ENCODE peak calls at places on chromosomes 5 and 9, in four cellular contexts. One of them, this sample, is unnamed.

GRCh38 chr5:31366941-31367340 is 165.0 kb downstream of the DROSHA start:
- DNase-seq in stimulated activated CD4-positive, alpha-beta T cell treated with anti-CD3 and anti-CD28 coated beads, Interleukin-2, amount 100 ng/mL, for 48 hours: no peak
- DNase-seq in RPMI7951: peak
- DNase-seq in RPMI8226: no peak
- DNase-seq in this sample: no peak

GRCh38 chr5:31172881-31173280 is 20.6 kb upstream of the CDH6 start:
- DNase-seq in RPMI7951: no peak
- DNase-seq in RPMI8226: no peak
- DNase-seq in stimulated activated CD4-positive, alpha-beta T cell treated with anti-CD3 and anti-CD28 coated beads, Interleukin-2, amount 100 ng/mL, for 48 hours: no peak
- DNase-seq in this sample: no peak

GRCh38 chr5:169011009-169011408 is 289.9 kb downstream of the SLIT3 start:
- DNase-seq in RPMI7951: no peak
- DNase-seq in RPMI8226: no peak
- DNase-seq in stimulated activated CD4-positive, alpha-beta T cell treated with anti-CD3 and anti-CD28 coated beads, Interleukin-2, amount 100 ng/mL, for 48 hours: no peak
- DNase-seq in this sample: no peak

GRCh38 chr9:113523421-113524141 is 60.1 kb downstream of the RGS3 start:
- DNase-seq in RPMI7951: peak
- DNase-seq in stimulated activated CD4-positive, alpha-beta T cell treated with anti-CD3 and anti-CD28 coated beads, Interleukin-2, amount 100 ng/mL, for 48 hours: peak
- DNase-seq in RPMI8226: peak
- DNase-seq in this sample: peak

GRCh38 chr5:148846930-148847329 is 20.5 kb downstream of the ADRB2 start:
- DNase-seq in stimulated activated CD4-positive, alpha-beta T cell treated with anti-CD3 and anti-CD28 coated beads, Interleukin-2, amount 100 ng/mL, for 48 hours: no peak
- DNase-seq in RPMI7951: peak
- DNase-seq in RPMI8226: no peak
- DNase-seq in this sample: no peak

GRCh38 chr9:125743687-125744428 is 3.3 kb upstream of the PBX3 start:
- DNase-seq in RPMI8226: no peak
- DNase-seq in stimulated activated CD4-positive, alpha-beta T cell treated with anti-CD3 and anti-CD28 coated beads, Interleukin-2, amount 100 ng/mL, for 48 hours: no peak
- DNase-seq in RPMI7951: peak
- DNase-seq in this sample: no peak

GRCh38 chr9:81559741-81560140 is 129.6 kb downstream of the TLE1 start:
- DNase-seq in RPMI8226: no peak
- DNase-seq in RPMI7951: peak
- DNase-seq in stimulated activated CD4-positive, alpha-beta T cell treated with anti-CD3 and anti-CD28 coated beads, Interleukin-2, amount 100 ng/mL, for 48 hours: no peak
- DNase-seq in this sample: no peak

GRCh38 chr5:36442796-36443195 is 141.1 kb upstream of the RANBP3L start:
- DNase-seq in stimulated activated CD4-positive, alpha-beta T cell treated with anti-CD3 and anti-CD28 coated beads, Interleukin-2, amount 100 ng/mL, for 48 hours: no peak
- DNase-seq in RPMI8226: peak
- DNase-seq in RPMI7951: peak
- DNase-seq in this sample: no peak

GRCh38 chr9:91948423-91949292 is 1.4 kb downstream of the ROR2 start:
- DNase-seq in RPMI8226: peak
- DNase-seq in stimulated activated CD4-positive, alpha-beta T cell treated with anti-CD3 and anti-CD28 coated beads, Interleukin-2, amount 100 ng/mL, for 48 hours: no peak
- DNase-seq in RPMI7951: no peak
- DNase-seq in this sample: peak

GRCh38 chr9:114677418-114677817 is 4.6 kb downstream of the TEX48 start:
- DNase-seq in RPMI7951: peak
- DNase-seq in stimulated activated CD4-positive, alpha-beta T cell treated with anti-CD3 and anti-CD28 coated beads, Interleukin-2, amount 100 ng/mL, for 48 hours: no peak
- DNase-seq in RPMI8226: peak
- DNase-seq in this sample: no peak

GRCh38 chr9:71663931-71664459 is 104.3 kb downstream of the CEMIP2 start:
- DNase-seq in RPMI7951: peak
- DNase-seq in stimulated activated CD4-positive, alpha-beta T cell treated with anti-CD3 and anti-CD28 coated beads, Interleukin-2, amount 100 ng/mL, for 48 hours: no peak
- DNase-seq in RPMI8226: no peak
- DNase-seq in this sample: no peak

GRCh38 chr5:91632871-91633270 is 249.8 kb upstream of the ARRDC3 start:
- DNase-seq in RPMI7951: no peak
- DNase-seq in RPMI8226: no peak
- DNase-seq in stimulated activated CD4-positive, alpha-beta T cell treated with anti-CD3 and anti-CD28 coated beads, Interleukin-2, amount 100 ng/mL, for 48 hours: no peak
- DNase-seq in this sample: peak

GRCh38 chr5:25862276-25862675 is 1176.1 kb downstream of the CDH9 start:
- DNase-seq in RPMI7951: no peak
- DNase-seq in RPMI8226: peak
- DNase-seq in stimulated activated CD4-positive, alpha-beta T cell treated with anti-CD3 and anti-CD28 coated beads, Interleukin-2, amount 100 ng/mL, for 48 hours: no peak
- DNase-seq in this sample: peak

GRCh38 chr9:86968258-86968920 is 21.1 kb upstream of the GAS1 start:
- DNase-seq in stimulated activated CD4-positive, alpha-beta T cell treated with anti-CD3 and anti-CD28 coated beads, Interleukin-2, amount 100 ng/mL, for 48 hours: no peak
- DNase-seq in RPMI7951: no peak
- DNase-seq in RPMI8226: no peak
- DNase-seq in this sample: no peak

GRCh38 chr9:76441551-76442322 is 17.2 kb upstream of the GCNT1 start:
- DNase-seq in stimulated activated CD4-positive, alpha-beta T cell treated with anti-CD3 and anti-CD28 coated beads, Interleukin-2, amount 100 ng/mL, for 48 hours: peak
- DNase-seq in RPMI8226: no peak
- DNase-seq in RPMI7951: peak
- DNase-seq in this sample: no peak

GRCh38 chr5:135008981-135009735 is 24.9 kb downstream of the PITX1 start:
- DNase-seq in RPMI7951: no peak
- DNase-seq in stimulated activated CD4-positive, alpha-beta T cell treated with anti-CD3 and anti-CD28 coated beads, Interleukin-2, amount 100 ng/mL, for 48 hours: no peak
- DNase-seq in RPMI8226: peak
- DNase-seq in this sample: no peak